ENCODE peak calls at places on chromosomes 6 and 20, in five cellular contexts. T, K, A, X and B are unnamed samples.

GRCh38 chr20:32019563-32020463 is 9.6 kb downstream of the CCM2L start:
- DNase-seq in T (no peak), K (no peak), A (no peak), X (no peak), B (no peak)

GRCh38 chr6:131213501-131213990 is 78.3 kb downstream of the AKAP7 start:
- DNase-seq in T (no peak), K (no peak), A (peak; percentile 11), X (no peak), B (no peak)

GRCh38 chr6:24415753-24416152 is 13.0 kb downstream of the MRS2 start:
- DNase-seq in T (no peak), K (no peak), A (no peak), X (no peak), B (no peak)

GRCh38 chr20:7703436-7703835 is 236.8 kb downstream of the HAO1 start:
- DNase-seq in T (no peak), K (no peak), A (no peak), X (no peak), B (no peak)

GRCh38 chr20:25859649-25860530 is 163.2 kb upstream of the ZNF337 start:
- DNase-seq in T (peak; percentile 54), K (no peak), A (peak; percentile 93), X (no peak), B (peak; percentile 80)

GRCh38 chr6:83824388-83824801 is 28.8 kb upstream of the RIPPLY2 start:
- DNase-seq in T (no peak), K (no peak), A (no peak), X (no peak), B (no peak)

GRCh38 chr6:169960003-169960344 is 208.6 kb downstream of the ERMARD start:
- DNase-seq in T (no peak), K (no peak), A (no peak), X (no peak), B (no peak)

GRCh38 chr6:134339216-134339615 is 21.3 kb upstream of the SGK1 start:
- DNase-seq in T (no peak), K (no peak), A (no peak), X (no peak), B (no peak)

GRCh38 chr6:50826037-50826761 is 7.5 kb downstream of the TFAP2B start:
- DNase-seq in T (no peak), K (no peak), A (no peak), X (no peak), B (no peak)

GRCh38 chr6:49541210-49541724 is 9.2 kb upstream of the C6orf141 start:
- DNase-seq in T (no peak), K (peak; percentile 46), A (no peak), X (no peak), B (no peak)

GRCh38 chr6:6683964-6684363 is 95.4 kb downstream of the LY86 start:
- DNase-seq in T (no peak), K (no peak), A (no peak), X (no peak), B (no peak)

GRCh38 chr6:156336096-156336495 is 441.1 kb upstream of the ARID1B start:
- DNase-seq in T (no peak), K (no peak), A (no peak), X (no peak), B (no peak)

GRCh38 chr6:166470029-166470862 is 87.5 kb upstream of the MPC1 start:
- DNase-seq in T (no peak), K (no peak), A (no peak), X (no peak), B (no peak)

GRCh38 chr20:57210054-57210910 is 56.2 kb downstream of the BMP7 start:
- DNase-seq in T (no peak), K (no peak), A (no peak), X (no peak), B (no peak)

GRCh38 chr6:35377002-35377401 is 34.6 kb downstream of the PPARD start:
- DNase-seq in T (no peak), K (no peak), A (no peak), X (no peak), B (no peak)

GRCh38 chr20:10970109-10970508 is 296.3 kb upstream of the JAG1 start:
- DNase-seq in T (no peak), K (no peak), A (no peak), X (no peak), B (no peak)
- H3K27ac ChIP-seq in T (no peak overlapping the region), K (no peak overlapping the region), A (no peak overlapping the region), X (peak overlapping the region; percentile 28), B (no peak overlapping the region)

DNA sequence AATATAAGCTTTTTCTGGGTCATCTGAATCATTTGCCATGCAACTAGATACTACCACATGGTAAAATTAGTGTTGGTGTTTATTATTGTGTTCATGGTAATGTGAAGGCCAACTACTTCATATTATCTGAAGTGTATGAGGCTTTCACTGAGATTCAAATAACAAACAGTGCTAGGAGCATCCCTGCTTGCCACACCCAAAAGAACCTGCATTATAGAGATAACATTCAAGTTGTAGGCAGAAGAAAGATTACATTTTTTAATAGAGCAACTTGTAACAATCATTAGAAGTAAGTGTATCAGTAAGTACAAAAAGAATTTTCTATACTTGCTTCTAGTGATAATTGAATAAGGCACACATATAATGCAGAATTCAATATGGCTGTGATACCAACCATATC is 49.7 kb downstream of the BCKDHB start:
- DNase-seq in T (no peak), K (no peak), A (no peak), X (no peak), B (no peak)
- H3K4me1 ChIP-seq in T (no peaks in the 10 kb centered on the region), K (no peaks in the 10 kb centered on the region), A (no peaks in the 10 kb centered on the region), X (no peaks in the 10 kb centered on the region), B (no peaks in the 10 kb centered on the region)

GRCh38 chr6:2663123-2663522 is 87.6 kb downstream of the MYLK4 start:
- DNase-seq in T (no peak), K (no peak), A (no peak), X (no peak), B (no peak)

GRCh38 chr6:2666906-2667575 is 83.7 kb downstream of the MYLK4 start:
- DNase-seq in T (no peak), K (no peak), A (no peak), X (no peak), B (no peak)

GRCh38 chr6:2665169-2666070 is 85.3 kb downstream of the MYLK4 start:
- DNase-seq in T (no peak), K (no peak), A (no peak), X (no peak), B (no peak)

GRCh38 chr6:2669067-2669710 is 81.5 kb downstream of the MYLK4 start:
- DNase-seq in T (no peak), K (no peak), A (no peak), X (no peak), B (no peak)

GRCh38 chr6:2667617-2668016 is 83.1 kb downstream of the MYLK4 start:
- DNase-seq in T (no peak), K (no peak), A (no peak), X (no peak), B (no peak)
- H3K27ac ChIP-seq in T (no peak overlapping the region), K (no peak overlapping the region), A (no peak overlapping the region), X (no peak overlapping the region), B (no peak overlapping the region)

GRCh38 chr6:29332676-29333075 is 31.2 kb downstream of the OR14J1 start:
- DNase-seq in T (no peak), K (no peak), A (no peak), X (no peak), B (no peak)

DNA sequence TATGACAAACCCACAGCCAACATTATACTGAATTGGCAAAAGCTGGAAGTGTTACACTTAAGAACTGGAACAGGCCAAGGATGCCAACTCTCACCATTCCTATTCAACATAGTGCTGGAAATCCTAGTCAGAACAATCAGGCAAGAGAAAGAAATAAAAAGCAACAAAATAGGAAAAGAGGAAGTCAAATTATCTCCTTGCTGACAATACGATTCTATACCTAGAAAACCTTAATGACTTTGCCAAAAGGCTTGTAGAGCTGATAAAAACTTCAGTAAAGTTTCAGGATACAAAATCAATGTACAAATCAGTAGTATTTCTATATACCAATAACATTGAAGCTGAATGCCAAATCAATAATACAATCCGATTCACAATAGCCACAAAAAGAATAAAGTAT is 32.4 kb downstream of the OR5V1 start:
- DNase-seq in T (no peak), K (no peak), A (no peak), X (no peak), B (no peak)
- H3K4me1 ChIP-seq in T (no peaks in the 10 kb centered on the region), K (no peaks in the 10 kb centered on the region), A (no peaks in the 10 kb centered on the region), X (no peaks in the 10 kb centered on the region), B (no peaks in the 10 kb centered on the region)

DNA sequence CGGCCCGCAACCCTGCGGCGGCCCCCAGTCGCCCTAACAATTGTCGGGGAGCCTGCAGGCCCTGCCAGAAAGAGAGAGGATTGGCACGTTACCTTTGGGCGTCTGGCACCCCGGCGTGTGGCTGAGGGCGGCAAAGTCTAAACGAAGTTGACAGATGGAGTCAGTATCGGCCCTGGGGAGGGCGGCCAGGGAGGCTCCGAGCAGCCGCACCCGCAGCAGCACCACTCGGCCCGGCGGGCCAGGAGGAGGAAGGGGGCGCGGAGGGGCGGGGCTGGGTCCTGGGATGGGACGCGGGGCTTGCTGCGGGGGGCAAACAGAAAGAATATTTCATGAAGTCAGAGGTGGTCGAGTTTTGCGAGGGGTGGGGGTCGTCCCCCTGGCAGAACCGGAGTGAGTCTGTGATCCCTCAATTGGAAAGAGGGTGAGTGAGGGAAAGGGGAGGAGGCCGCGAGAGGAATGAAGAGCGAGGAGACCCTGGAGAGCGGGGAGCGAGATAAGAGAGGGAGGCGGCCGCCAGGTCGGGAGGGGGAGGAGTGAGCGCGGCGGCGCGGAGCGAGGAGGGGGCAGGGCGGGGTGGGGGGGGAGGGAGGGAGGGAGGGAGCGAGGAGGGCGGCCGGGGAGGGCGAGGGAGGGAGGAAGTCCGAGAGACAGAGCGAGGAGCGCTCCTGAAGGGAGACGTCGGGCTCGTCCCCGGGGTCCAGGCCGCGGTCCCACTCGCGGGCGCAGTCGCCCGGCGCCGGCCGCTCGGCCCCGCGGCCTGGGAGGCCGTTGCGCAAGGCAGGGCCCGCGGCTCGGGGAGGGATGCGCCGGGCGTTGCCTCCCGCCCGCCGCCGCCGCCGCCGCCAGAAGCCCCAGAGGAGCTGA is at the start of gene FOXF2:
- DNase-seq in T (no peak), K (peak; percentile 22), A (peak; percentile 70), X (no peak), B (no peak)
- H3K27ac ChIP-seq in T (no peak within 1 kb of the TSS), K (peak within 1 kb of the TSS; percentile 93), A (no peak within 1 kb of the TSS), X (peak within 1 kb of the TSS; percentile 88), B (no peak within 1 kb of the TSS)

GRCh38 chr20:44173116-44173515 is 13.9 kb downstream of the JPH2 start:
- DNase-seq in T (peak; percentile 8), K (no peak), A (no peak), X (no peak), B (no peak)

GRCh38 chr20:44171775-44172571 is 15.0 kb downstream of the JPH2 start:
- DNase-seq in T (peak; percentile 8), K (no peak), A (no peak), X (no peak), B (no peak)

GRCh38 chr20:44172572-44172950 is 14.4 kb downstream of the JPH2 start:
- DNase-seq in T (peak; percentile 4), K (no peak), A (no peak), X (no peak), B (no peak)

GRCh38 chr20:44174996-44175766 is 11.8 kb downstream of the JPH2 start:
- DNase-seq in T (no peak), K (no peak), A (no peak), X (no peak), B (no peak)

DNA sequence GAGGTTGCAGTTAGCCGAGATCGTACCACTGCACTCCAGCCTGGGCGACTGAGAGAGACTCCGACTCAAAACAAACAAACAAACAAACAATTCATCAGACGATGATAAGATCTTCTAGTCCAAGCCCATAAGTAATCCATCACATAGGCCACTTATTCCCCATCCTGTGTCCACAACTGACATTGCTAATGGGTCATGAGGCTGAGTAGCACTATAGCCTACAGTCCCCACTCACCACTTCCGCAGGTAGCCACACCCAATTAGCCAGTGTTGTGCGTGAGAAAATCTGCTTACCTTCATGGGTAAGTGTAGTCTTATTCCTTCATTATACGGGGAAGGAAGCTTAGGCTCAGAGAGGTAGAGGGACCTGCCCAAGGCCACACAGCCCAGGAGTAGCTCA is 13.1 kb downstream of the JPH2 start:
- DNase-seq in T (no peak), K (no peak), A (no peak), X (no peak), B (no peak)
- H3K4me1 ChIP-seq in T (no peaks in the 10 kb centered on the region), K (peaks cover 15% of the 10 kb centered on the region), A (peaks cover 18% of the 10 kb centered on the region), X (no peaks in the 10 kb centered on the region), B (no peaks in the 10 kb centered on the region)